ENCODE peak calls at places on chromosomes 3 and 15, in ten cellular contexts. Q is right cardiac atrium, S is SK-N-SH, R is lung, Z is H7, X is fibroblast of lung, M is tibial nerve, A is endothelial cell of umbilical vein, H is K562, F is Karpas-422. O is an unnamed sample.

GRCh38 chr3:97957617-97958311 is 14.5 kb downstream of the RIOX2 start:
- DNase-seq in Q (no peak), S (no peak), R (no peak), Z (no peak), X (no peak), M (no peak), A (no peak), H (no peak), F (no peak), O (no peak)

GRCh38 chr3:196868297-196868661 is 559 bp downstream of the SENP5 start:
- DNase-seq in Q (no peak), S (peak; percentile 60), R (no peak), Z (peak; percentile 62), X (peak; percentile 32), M (no peak), A (no peak), H (peak; percentile 58), F (peak; percentile 72), O (peak; percentile 25)

GRCh38 chr3:71536376-71536965 is 47.1 kb downstream of the FOXP1 start:
- DNase-seq in Q (no peak), S (no peak), R (no peak), Z (no peak), X (peak; percentile 94), M (no peak), A (peak; percentile 14), H (no peak), F (no peak), O (no peak)

GRCh38 chr3:69329897-69330296 is 56.0 kb downstream of the FRMD4B start:
- DNase-seq in Q (no peak), S (no peak), R (no peak), Z (no peak), X (peak; percentile 61), M (no peak), A (no peak), H (no peak), F (no peak), O (no peak)

GRCh38 chr3:146148468-146148931 is 12.5 kb downstream of the PLOD2 start:
- DNase-seq in Q (no peak), S (no peak), R (no peak), Z (no peak), X (no peak), M (no peak), A (peak; percentile 48), H (no peak), F (no peak), O (no peak)

GRCh38 chr3:177294221-177294620 is 96.9 kb upstream of the TBL1XR1 start:
- DNase-seq in Q (peak; percentile 70), S (no peak), R (no peak), Z (no peak), X (peak; percentile 92), M (no peak), A (no peak), H (peak; percentile 28), F (no peak), O (peak; percentile 83)

GRCh38 chr3:47323431-47324277 is 40.9 kb downstream of the KLHL18 start:
- DNase-seq in Q (no peak), S (no peak), R (no peak), Z (no peak), X (peak; percentile 63), M (no peak), A (no peak), H (peak; percentile 63), F (no peak), O (no peak)

GRCh38 chr3:173065543-173065970 is 75.5 kb downstream of the SPATA16 start:
- DNase-seq in Q (no peak), S (peak; percentile 17), R (no peak), Z (peak; percentile 20), X (peak; percentile 55), M (no peak), A (no peak), H (no peak), F (no peak), O (peak; percentile 31)

GRCh38 chr3:197495999-197496745 is 59.6 kb downstream of the BDH1 start:
- DNase-seq in Q (no peak), S (no peak), R (no peak), Z (no peak), X (no peak), M (no peak), A (no peak), H (no peak), F (no peak), O (no peak)

GRCh38 chr15:99197861-99198260 is 51.5 kb downstream of the TTC23 start:
- DNase-seq in Q (no peak), S (no peak), R (no peak), Z (no peak), X (peak; percentile 16), M (no peak), A (no peak), H (no peak), F (no peak), O (no peak)

GRCh38 chr3:194262345-194263305 is 88.5 kb downstream of the CPN2 start:
- DNase-seq in Q (no peak), S (no peak), R (no peak), Z (no peak), X (no peak), M (no peak), A (no peak), H (no peak), F (no peak), O (no peak)

GRCh38 chr15:72536506-72536905 is 62.4 kb downstream of the ARIH1 start:
- DNase-seq in Q (no peak), S (no peak), R (no peak), Z (no peak), X (peak; percentile 16), M (no peak), A (no peak), H (no peak), F (no peak), O (no peak)

GRCh38 chr15:49270541-49271421 is 100.7 kb downstream of the GALK2 start:
- DNase-seq in Q (peak; percentile 88), S (no peak), R (no peak), Z (peak; percentile 10), X (peak; percentile 97), M (no peak), A (no peak), H (no peak), F (no peak), O (peak; percentile 88)

GRCh38 chr3:54131026-54131605 is 8.8 kb downstream of the CACNA2D3 start:
- DNase-seq in Q (no peak), S (no peak), R (no peak), Z (no peak), X (no peak), M (no peak), A (no peak), H (no peak), F (no peak), O (no peak)

GRCh38 chr3:29705906-29706507 is 425.1 kb downstream of the RBMS3 start:
- DNase-seq in Q (no peak), S (no peak), R (no peak), Z (no peak), X (no peak), M (no peak), A (no peak), H (no peak), F (no peak), O (no peak)

GRCh38 chr3:133208184-133208583 is 170.0 kb downstream of the TMEM108 start:
- DNase-seq in Q (no peak), S (no peak), R (no peak), Z (no peak), X (peak; percentile 7), M (no peak), A (no peak), H (no peak), F (no peak), O (no peak)

GRCh38 chr15:66098019-66098363 is 155.6 kb downstream of the MEGF11 start:
- DNase-seq in Q (no peak), S (no peak), R (no peak), Z (no peak), X (no peak), M (no peak), A (no peak), H (no peak), F (no peak), O (no peak)
- H3K27me3 ChIP-seq in Q (no peaks in the 10 kb centered on the region), S (peaks cover 5% of the 10 kb centered on the region), R (peaks cover 4% of the 10 kb centered on the region), Z (no peaks in the 10 kb centered on the region), X (peaks cover 17% of the 10 kb centered on the region), M (peaks cover 12% of the 10 kb centered on the region), A (no peaks in the 10 kb centered on the region), H (peaks cover 26% of the 10 kb centered on the region), F (no peaks in the 10 kb centered on the region), O (no peaks in the 10 kb centered on the region)

DNA sequence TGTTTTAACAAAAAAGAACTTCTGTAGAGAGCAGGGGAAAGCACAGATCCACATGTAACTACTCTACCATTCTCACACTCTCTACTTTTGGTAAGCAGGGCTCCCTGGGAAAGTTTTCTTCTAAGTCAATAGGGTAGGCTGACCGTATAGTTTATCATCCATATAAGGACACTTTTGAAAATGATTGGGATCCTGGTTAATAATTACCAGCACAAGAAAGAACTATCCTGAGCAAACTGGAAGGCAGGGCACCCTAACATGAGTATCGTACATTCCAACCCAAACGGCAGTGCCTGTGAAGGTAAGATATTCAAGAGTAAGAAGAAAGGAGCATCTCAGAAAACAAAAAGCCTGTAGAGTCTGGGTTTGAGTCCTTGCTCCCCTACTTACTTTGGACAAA is 22.1 kb downstream of the SUSD5 start:
- DNase-seq in Q (no peak), S (no peak), R (no peak), Z (no peak), X (no peak), M (no peak), A (no peak), H (no peak), F (no peak), O (no peak)
- H3K27me3 ChIP-seq in Q (no peaks in the 10 kb centered on the region), S (no peaks in the 10 kb centered on the region), R (no peaks in the 10 kb centered on the region), Z (no peaks in the 10 kb centered on the region), X (peaks cover 6% of the 10 kb centered on the region), M (no peaks in the 10 kb centered on the region), A (no peaks in the 10 kb centered on the region), H (peaks cover 3% of the 10 kb centered on the region), F (no peaks in the 10 kb centered on the region), O (no peaks in the 10 kb centered on the region)

DNA sequence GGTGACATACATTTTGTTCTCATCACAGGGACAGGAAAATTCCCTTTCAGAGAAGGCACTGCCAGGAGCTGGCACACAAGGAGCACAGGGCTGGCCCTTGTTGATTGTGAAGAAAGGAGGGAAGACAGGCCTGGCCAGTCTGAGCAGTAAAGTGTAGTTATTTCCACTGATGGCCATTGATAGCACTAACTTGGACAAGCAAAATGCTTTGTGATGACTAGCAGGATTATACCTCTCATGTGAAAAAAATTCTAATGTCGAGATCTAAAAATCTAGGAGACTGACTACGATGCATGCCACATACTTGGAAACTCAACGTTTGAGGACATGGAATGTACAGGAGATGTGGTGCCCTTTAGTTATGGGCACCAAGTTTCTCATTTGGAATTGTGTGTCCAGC is 54.3 kb upstream of the ST8SIA2 start:
- DNase-seq in Q (no peak), S (no peak), R (no peak), Z (no peak), X (no peak), M (no peak), A (no peak), H (no peak), F (no peak), O (no peak)
- H3K27me3 ChIP-seq in Q (no peaks in the 10 kb centered on the region), S (no peaks in the 10 kb centered on the region), R (no peaks in the 10 kb centered on the region), Z (peaks cover 4% of the 10 kb centered on the region), X (no peaks in the 10 kb centered on the region), M (peaks cover 11% of the 10 kb centered on the region), A (no peaks in the 10 kb centered on the region), H (no peaks in the 10 kb centered on the region), F (no peaks in the 10 kb centered on the region), O (peaks cover 2% of the 10 kb centered on the region)

DNA sequence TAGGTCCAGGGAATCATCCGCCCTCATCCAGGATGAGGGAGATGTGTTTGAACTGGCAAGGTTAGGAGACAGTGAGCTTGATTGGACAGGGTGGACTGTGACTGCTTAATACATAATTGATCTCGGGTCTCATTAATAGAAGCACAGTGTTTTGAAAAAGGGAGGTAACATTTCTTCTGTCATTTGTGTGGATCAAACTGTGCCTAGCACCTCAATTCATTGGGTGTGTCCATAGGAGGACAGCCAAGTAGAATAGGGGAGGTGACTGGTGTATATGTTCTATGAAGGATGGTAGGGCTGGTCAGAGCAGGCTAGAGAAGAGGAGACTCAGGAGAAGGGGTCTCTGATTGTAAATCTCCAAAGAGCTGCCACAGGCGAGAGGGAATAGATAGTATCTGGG is 2.8 kb upstream of the INSYN1 start:
- DNase-seq in Q (no peak), S (no peak), R (no peak), Z (no peak), X (no peak), M (no peak), A (no peak), H (no peak), F (no peak), O (no peak)
- H3K27me3 ChIP-seq in Q (no peaks in the 10 kb centered on the region), S (peaks cover 15% of the 10 kb centered on the region), R (peaks cover 4% of the 10 kb centered on the region), Z (peaks cover 14% of the 10 kb centered on the region), X (peaks cover 27% of the 10 kb centered on the region), M (peaks cover 48% of the 10 kb centered on the region), A (peaks cover 26% of the 10 kb centered on the region), H (peaks cover 18% of the 10 kb centered on the region), F (no peaks in the 10 kb centered on the region), O (peaks cover 5% of the 10 kb centered on the region)

O was measured in MG63.